ENCODE peak calls at places on chromosomes 1 and 21, in seven cellular contexts. One of them, this sample, is unnamed.

GRCh38 chr1:110243146-110243545 is 33.0 kb downstream of the KCNC4 start:
- DNase-seq in globus pallidus: no peak
- DNase-seq in stimulated activated CD8-positive, alpha-beta memory T cell treated with anti-CD3 and anti-CD28 coated beads, Interleukin-15, amount 100 ng/mL, for 4 hours: no peak
- DNase-seq in endothelial cell: no peak
- DNase-seq in NCI-H774: peak; percentile 34
- DNase-seq in NCI-H2081: no peak
- DNase-seq in Ammon's horn: no peak
- DNase-seq in this sample: no peak

GRCh38 chr1:156246762-156247459 is 945 bp downstream of the PAQR6 start:
- DNase-seq in stimulated activated CD8-positive, alpha-beta memory T cell treated with anti-CD3 and anti-CD28 coated beads, Interleukin-15, amount 100 ng/mL, for 4 hours: no peak
- DNase-seq in NCI-H774: no peak
- DNase-seq in Ammon's horn: peak; percentile 57
- DNase-seq in endothelial cell: no peak
- DNase-seq in NCI-H2081: no peak
- DNase-seq in globus pallidus: peak; percentile 57
- DNase-seq in this sample: no peak

GRCh38 chr1:101945884-101946283 is 50.8 kb downstream of the OLFM3 start:
- DNase-seq in globus pallidus: no peak
- DNase-seq in NCI-H2081: no peak
- DNase-seq in NCI-H774: no peak
- DNase-seq in endothelial cell: no peak
- DNase-seq in stimulated activated CD8-positive, alpha-beta memory T cell treated with anti-CD3 and anti-CD28 coated beads, Interleukin-15, amount 100 ng/mL, for 4 hours: no peak
- DNase-seq in Ammon's horn: no peak
- DNase-seq in this sample: no peak

GRCh38 chr1:44310006-44310405 is 45.1 kb downstream of the ERI3 start:
- DNase-seq in endothelial cell: no peak
- DNase-seq in NCI-H2081: no peak
- DNase-seq in Ammon's horn: no peak
- DNase-seq in NCI-H774: no peak
- DNase-seq in stimulated activated CD8-positive, alpha-beta memory T cell treated with anti-CD3 and anti-CD28 coated beads, Interleukin-15, amount 100 ng/mL, for 4 hours: no peak
- DNase-seq in globus pallidus: no peak
- DNase-seq in this sample: no peak

GRCh38 chr1:17197696-17198095 is 7.2 kb upstream of the PADI1 start:
- DNase-seq in NCI-H2081: no peak
- DNase-seq in stimulated activated CD8-positive, alpha-beta memory T cell treated with anti-CD3 and anti-CD28 coated beads, Interleukin-15, amount 100 ng/mL, for 4 hours: no peak
- DNase-seq in Ammon's horn: no peak
- DNase-seq in endothelial cell: no peak
- DNase-seq in globus pallidus: no peak
- DNase-seq in NCI-H774: no peak
- DNase-seq in this sample: no peak

GRCh38 chr1:33719771-33720670 is 143.9 kb upstream of the HMGB4 start:
- DNase-seq in endothelial cell: no peak
- DNase-seq in NCI-H2081: no peak
- DNase-seq in globus pallidus: no peak
- DNase-seq in Ammon's horn: no peak
- DNase-seq in stimulated activated CD8-positive, alpha-beta memory T cell treated with anti-CD3 and anti-CD28 coated beads, Interleukin-15, amount 100 ng/mL, for 4 hours: no peak
- DNase-seq in NCI-H774: no peak
- DNase-seq in this sample: no peak

GRCh38 chr1:96365596-96365995 is 356.0 kb upstream of the PTBP2 start:
- DNase-seq in NCI-H2081: no peak
- DNase-seq in Ammon's horn: peak; percentile 41
- DNase-seq in globus pallidus: no peak
- DNase-seq in NCI-H774: no peak
- DNase-seq in endothelial cell: no peak
- DNase-seq in stimulated activated CD8-positive, alpha-beta memory T cell treated with anti-CD3 and anti-CD28 coated beads, Interleukin-15, amount 100 ng/mL, for 4 hours: no peak
- DNase-seq in this sample: no peak

GRCh38 chr21:35211767-35212166 is 162.7 kb upstream of the RUNX1 start:
- DNase-seq in Ammon's horn: no peak
- DNase-seq in NCI-H774: no peak
- DNase-seq in stimulated activated CD8-positive, alpha-beta memory T cell treated with anti-CD3 and anti-CD28 coated beads, Interleukin-15, amount 100 ng/mL, for 4 hours: no peak
- DNase-seq in endothelial cell: no peak
- DNase-seq in globus pallidus: no peak
- DNase-seq in NCI-H2081: no peak
- DNase-seq in this sample: no peak

GRCh38 chr1:199522936-199523335 is 504.6 kb upstream of the NR5A2 start:
- DNase-seq in NCI-H774: no peak
- DNase-seq in stimulated activated CD8-positive, alpha-beta memory T cell treated with anti-CD3 and anti-CD28 coated beads, Interleukin-15, amount 100 ng/mL, for 4 hours: no peak
- DNase-seq in endothelial cell: no peak
- DNase-seq in NCI-H2081: no peak
- DNase-seq in globus pallidus: no peak
- DNase-seq in Ammon's horn: peak; percentile 7
- DNase-seq in this sample: no peak

GRCh38 chr1:183137782-183138181 is 48.3 kb upstream of the LAMC2 start:
- DNase-seq in stimulated activated CD8-positive, alpha-beta memory T cell treated with anti-CD3 and anti-CD28 coated beads, Interleukin-15, amount 100 ng/mL, for 4 hours: no peak
- DNase-seq in NCI-H774: no peak
- DNase-seq in NCI-H2081: no peak
- DNase-seq in Ammon's horn: no peak
- DNase-seq in endothelial cell: no peak
- DNase-seq in globus pallidus: no peak
- DNase-seq in this sample: no peak

GRCh38 chr1:202090994-202091393 is 31.7 kb upstream of the GPR37L1 start:
- DNase-seq in globus pallidus: no peak
- DNase-seq in stimulated activated CD8-positive, alpha-beta memory T cell treated with anti-CD3 and anti-CD28 coated beads, Interleukin-15, amount 100 ng/mL, for 4 hours: no peak
- DNase-seq in NCI-H774: no peak
- DNase-seq in Ammon's horn: no peak
- DNase-seq in NCI-H2081: no peak
- DNase-seq in endothelial cell: no peak
- DNase-seq in this sample: no peak

GRCh38 chr1:227945891-227946623 is 1.7 kb downstream of the WNT9A start:
- DNase-seq in stimulated activated CD8-positive, alpha-beta memory T cell treated with anti-CD3 and anti-CD28 coated beads, Interleukin-15, amount 100 ng/mL, for 4 hours: no peak
- DNase-seq in NCI-H774: peak; percentile 34
- DNase-seq in globus pallidus: no peak
- DNase-seq in NCI-H2081: peak; percentile 65
- DNase-seq in Ammon's horn: no peak
- DNase-seq in endothelial cell: peak; percentile 9
- DNase-seq in this sample: no peak

GRCh38 chr1:27193194-27193593 is 38.3 kb upstream of the SLC9A1 start:
- DNase-seq in endothelial cell: no peak
- DNase-seq in globus pallidus: no peak
- DNase-seq in NCI-H774: no peak
- DNase-seq in stimulated activated CD8-positive, alpha-beta memory T cell treated with anti-CD3 and anti-CD28 coated beads, Interleukin-15, amount 100 ng/mL, for 4 hours: no peak
- DNase-seq in NCI-H2081: no peak
- DNase-seq in Ammon's horn: no peak
- DNase-seq in this sample: no peak

GRCh38 chr1:66705100-66705499 is 47.2 kb upstream of the DYNLT5 start:
- DNase-seq in Ammon's horn: no peak
- DNase-seq in NCI-H2081: no peak
- DNase-seq in stimulated activated CD8-positive, alpha-beta memory T cell treated with anti-CD3 and anti-CD28 coated beads, Interleukin-15, amount 100 ng/mL, for 4 hours: no peak
- DNase-seq in endothelial cell: no peak
- DNase-seq in globus pallidus: no peak
- DNase-seq in NCI-H774: no peak
- DNase-seq in this sample: no peak

GRCh38 chr21:35473496-35473895 is 424.4 kb upstream of the RUNX1 start:
- DNase-seq in NCI-H774: no peak
- DNase-seq in globus pallidus: peak; percentile 41
- DNase-seq in endothelial cell: no peak
- DNase-seq in stimulated activated CD8-positive, alpha-beta memory T cell treated with anti-CD3 and anti-CD28 coated beads, Interleukin-15, amount 100 ng/mL, for 4 hours: no peak
- DNase-seq in Ammon's horn: peak; percentile 24
- DNase-seq in NCI-H2081: no peak
- DNase-seq in this sample: no peak

GRCh38 chr21:41640756-41641509 is 125.9 kb downstream of the RIPK4 start:
- DNase-seq in globus pallidus: no peak
- DNase-seq in stimulated activated CD8-positive, alpha-beta memory T cell treated with anti-CD3 and anti-CD28 coated beads, Interleukin-15, amount 100 ng/mL, for 4 hours: no peak
- DNase-seq in endothelial cell: no peak
- DNase-seq in NCI-H774: no peak
- DNase-seq in NCI-H2081: no peak
- DNase-seq in Ammon's horn: no peak
- DNase-seq in this sample: no peak

GRCh38 chr21:41766883-41767605 is at the start of gene RIPK4:
- DNase-seq in endothelial cell: peak; percentile 65
- DNase-seq in stimulated activated CD8-positive, alpha-beta memory T cell treated with anti-CD3 and anti-CD28 coated beads, Interleukin-15, amount 100 ng/mL, for 4 hours: peak; percentile 12
- DNase-seq in globus pallidus: no peak
- DNase-seq in Ammon's horn: no peak
- DNase-seq in NCI-H774: peak; percentile 66
- DNase-seq in NCI-H2081: peak; percentile 76
- DNase-seq in this sample: peak; percentile 78

GRCh38 chr1:58768971-58769808 is 14.7 kb downstream of the JUN start:
- DNase-seq in NCI-H2081: peak; percentile 61
- DNase-seq in NCI-H774: peak; percentile 65
- DNase-seq in endothelial cell: peak; percentile 79
- DNase-seq in globus pallidus: peak; percentile 52
- DNase-seq in stimulated activated CD8-positive, alpha-beta memory T cell treated with anti-CD3 and anti-CD28 coated beads, Interleukin-15, amount 100 ng/mL, for 4 hours: no peak
- DNase-seq in Ammon's horn: peak; percentile 72
- DNase-seq in this sample: peak; percentile 65

GRCh38 chr1:163540727-163541126 is 219.0 kb downstream of the NUF2 start:
- DNase-seq in NCI-H2081: no peak
- DNase-seq in Ammon's horn: no peak
- DNase-seq in endothelial cell: no peak
- DNase-seq in globus pallidus: no peak
- DNase-seq in stimulated activated CD8-positive, alpha-beta memory T cell treated with anti-CD3 and anti-CD28 coated beads, Interleukin-15, amount 100 ng/mL, for 4 hours: no peak
- DNase-seq in NCI-H774: no peak
- DNase-seq in this sample: no peak

GRCh38 chr1:52976183-52977035 is 49.3 kb downstream of the SCP2 start:
- DNase-seq in NCI-H2081: no peak
- DNase-seq in Ammon's horn: no peak
- DNase-seq in NCI-H774: no peak
- DNase-seq in globus pallidus: no peak
- DNase-seq in stimulated activated CD8-positive, alpha-beta memory T cell treated with anti-CD3 and anti-CD28 coated beads, Interleukin-15, amount 100 ng/mL, for 4 hours: no peak
- DNase-seq in endothelial cell: no peak
- DNase-seq in this sample: no peak

GRCh38 chr1:185896863-185897262 is 162.7 kb downstream of the HMCN1 start:
- DNase-seq in globus pallidus: no peak
- DNase-seq in stimulated activated CD8-positive, alpha-beta memory T cell treated with anti-CD3 and anti-CD28 coated beads, Interleukin-15, amount 100 ng/mL, for 4 hours: no peak
- DNase-seq in NCI-H2081: no peak
- DNase-seq in NCI-H774: no peak
- DNase-seq in endothelial cell: no peak
- DNase-seq in Ammon's horn: no peak
- DNase-seq in this sample: no peak

GRCh38 chr21:36994501-36995189 is 11.9 kb upstream of the RIPPLY3 start:
- DNase-seq in endothelial cell: peak; percentile 22
- DNase-seq in NCI-H2081: no peak
- DNase-seq in stimulated activated CD8-positive, alpha-beta memory T cell treated with anti-CD3 and anti-CD28 coated beads, Interleukin-15, amount 100 ng/mL, for 4 hours: no peak
- DNase-seq in globus pallidus: no peak
- DNase-seq in NCI-H774: no peak
- DNase-seq in Ammon's horn: no peak
- DNase-seq in this sample: peak; percentile 66

GRCh38 chr1:201885531-201886075 is 3.1 kb upstream of the SHISA4 start:
- DNase-seq in stimulated activated CD8-positive, alpha-beta memory T cell treated with anti-CD3 and anti-CD28 coated beads, Interleukin-15, amount 100 ng/mL, for 4 hours: no peak
- DNase-seq in Ammon's horn: no peak
- DNase-seq in endothelial cell: no peak
- DNase-seq in NCI-H774: no peak
- DNase-seq in NCI-H2081: no peak
- DNase-seq in globus pallidus: no peak
- DNase-seq in this sample: no peak

GRCh38 chr1:192807968-192808587 is 761 bp upstream of the RGS2 start:
- DNase-seq in Ammon's horn: peak; percentile 26
- DNase-seq in globus pallidus: no peak
- DNase-seq in endothelial cell: no peak
- DNase-seq in NCI-H2081: no peak
- DNase-seq in NCI-H774: no peak
- DNase-seq in stimulated activated CD8-positive, alpha-beta memory T cell treated with anti-CD3 and anti-CD28 coated beads, Interleukin-15, amount 100 ng/mL, for 4 hours: no peak
- DNase-seq in this sample: no peak

GRCh38 chr1:8477199-8477982 is 159.5 kb downstream of the SLC45A1 start:
- DNase-seq in Ammon's horn: no peak
- DNase-seq in endothelial cell: no peak
- DNase-seq in globus pallidus: no peak
- DNase-seq in stimulated activated CD8-positive, alpha-beta memory T cell treated with anti-CD3 and anti-CD28 coated beads, Interleukin-15, amount 100 ng/mL, for 4 hours: no peak
- DNase-seq in NCI-H774: no peak
- DNase-seq in NCI-H2081: no peak
- DNase-seq in this sample: peak; percentile 65

GRCh38 chr1:233045591-233045990 is 95.2 kb downstream of the NTPCR start:
- DNase-seq in endothelial cell: no peak
- DNase-seq in NCI-H774: no peak
- DNase-seq in Ammon's horn: no peak
- DNase-seq in globus pallidus: peak; percentile 8
- DNase-seq in NCI-H2081: no peak
- DNase-seq in stimulated activated CD8-positive, alpha-beta memory T cell treated with anti-CD3 and anti-CD28 coated beads, Interleukin-15, amount 100 ng/mL, for 4 hours: no peak
- DNase-seq in this sample: no peak

GRCh38 chr21:44038063-44038462 is 26.0 kb downstream of the TRAPPC10 start:
- DNase-seq in globus pallidus: no peak
- DNase-seq in NCI-H2081: no peak
- DNase-seq in Ammon's horn: no peak
- DNase-seq in endothelial cell: no peak
- DNase-seq in NCI-H774: no peak
- DNase-seq in stimulated activated CD8-positive, alpha-beta memory T cell treated with anti-CD3 and anti-CD28 coated beads, Interleukin-15, amount 100 ng/mL, for 4 hours: no peak
- DNase-seq in this sample: no peak

GRCh38 chr1:198934901-198935301 is 296.1 kb downstream of the PTPRC start:
- DNase-seq in Ammon's horn: no peak
- DNase-seq in endothelial cell: no peak
- DNase-seq in globus pallidus: peak; percentile 43
- DNase-seq in NCI-H2081: peak; percentile 50
- DNase-seq in NCI-H774: no peak
- DNase-seq in stimulated activated CD8-positive, alpha-beta memory T cell treated with anti-CD3 and anti-CD28 coated beads, Interleukin-15, amount 100 ng/mL, for 4 hours: peak; percentile 15
- DNase-seq in this sample: peak; percentile 84

GRCh38 chr1:178634445-178634844 is 90.6 kb upstream of the RALGPS2 start:
- DNase-seq in Ammon's horn: no peak
- DNase-seq in stimulated activated CD8-positive, alpha-beta memory T cell treated with anti-CD3 and anti-CD28 coated beads, Interleukin-15, amount 100 ng/mL, for 4 hours: no peak
- DNase-seq in NCI-H2081: no peak
- DNase-seq in NCI-H774: no peak
- DNase-seq in globus pallidus: no peak
- DNase-seq in endothelial cell: no peak
- DNase-seq in this sample: no peak

GRCh38 chr1:215777370-215777925 is 210.3 kb downstream of the KCTD3 start:
- DNase-seq in NCI-H774: no peak
- DNase-seq in stimulated activated CD8-positive, alpha-beta memory T cell treated with anti-CD3 and anti-CD28 coated beads, Interleukin-15, amount 100 ng/mL, for 4 hours: no peak
- DNase-seq in Ammon's horn: no peak
- DNase-seq in endothelial cell: no peak
- DNase-seq in globus pallidus: no peak
- DNase-seq in NCI-H2081: no peak
- DNase-seq in this sample: no peak

GRCh38 chr1:227273557-227273956 is 44.7 kb downstream of the CDC42BPA start:
- DNase-seq in endothelial cell: peak; percentile 25
- DNase-seq in NCI-H774: no peak
- DNase-seq in stimulated activated CD8-positive, alpha-beta memory T cell treated with anti-CD3 and anti-CD28 coated beads, Interleukin-15, amount 100 ng/mL, for 4 hours: no peak
- DNase-seq in globus pallidus: no peak
- DNase-seq in Ammon's horn: no peak
- DNase-seq in NCI-H2081: no peak
- DNase-seq in this sample: peak; percentile 4

GRCh38 chr1:185645686-185646085 is 88.5 kb upstream of the HMCN1 start:
- DNase-seq in NCI-H774: no peak
- DNase-seq in Ammon's horn: no peak
- DNase-seq in NCI-H2081: no peak
- DNase-seq in stimulated activated CD8-positive, alpha-beta memory T cell treated with anti-CD3 and anti-CD28 coated beads, Interleukin-15, amount 100 ng/mL, for 4 hours: no peak
- DNase-seq in globus pallidus: no peak
- DNase-seq in endothelial cell: no peak
- DNase-seq in this sample: no peak

GRCh38 chr1:216064643-216065042 is 358.6 kb downstream of the USH2A start:
- DNase-seq in stimulated activated CD8-positive, alpha-beta memory T cell treated with anti-CD3 and anti-CD28 coated beads, Interleukin-15, amount 100 ng/mL, for 4 hours: no peak
- DNase-seq in globus pallidus: no peak
- DNase-seq in NCI-H774: no peak
- DNase-seq in NCI-H2081: no peak
- DNase-seq in Ammon's horn: no peak
- DNase-seq in endothelial cell: no peak
- DNase-seq in this sample: no peak